ENCODE peak calls at places on chromosomes 6 and 20, in eight cellular contexts. D is substantia nigra; Q is mammary epithelial cell; H is CD8-positive, alpha-beta T cell; N is effector memory CD4-positive, alpha-beta T cell; F is heart right ventricle; G is pancreas; L is H9. V is an unnamed sample.

GRCh38 chr6:168158280-168158979 is 79.4 kb upstream of the FRMD1 start:
- DNase-seq in F (no peak), G (no peak), N (no peak), Q (no peak), H (no peak), D (no peak), L (peak), V (no peak)

GRCh38 chr6:88548891-88549505 is 382.9 kb upstream of the CNR1 start:
- DNase-seq in H (no peak), G (no peak), Q (no peak), N (no peak), L (no peak), D (no peak), F (no peak), V (no peak)

GRCh38 chr6:147564556-147564955 is 56.1 kb downstream of the SAMD5 start:
- DNase-seq in H (no peak), L (no peak), G (no peak), D (no peak), F (no peak), N (no peak), Q (no peak), V (no peak)

GRCh38 chr6:31401403-31401802 is 2.0 kb upstream of the MICA start:
- DNase-seq in G (no peak), L (no peak), Q (peak), H (no peak), F (no peak), N (no peak), D (no peak), V (no peak)

GRCh38 chr6:53107091-53107490 is 41.5 kb downstream of the GCM1 start:
- DNase-seq in D (no peak), N (no peak), Q (peak), F (no peak), L (no peak), G (no peak), H (no peak), V (no peak)

GRCh38 chr6:48567016-48567415 is 456.0 kb upstream of the PTCHD4 start:
- DNase-seq in N (no peak), F (no peak), G (no peak), L (no peak), Q (peak), H (no peak), D (no peak), V (no peak)

GRCh38 chr20:25308083-25308491 is 60.2 kb downstream of the PYGB start:
- DNase-seq in F (no peak), G (peak), D (no peak), N (no peak), Q (no peak), H (no peak), L (no peak), V (no peak)

GRCh38 chr6:118485601-118486550 is 62.2 kb upstream of the PLN start:
- DNase-seq in L (no peak), D (no peak), G (no peak), N (no peak), Q (no peak), F (no peak), H (no peak), V (peak)

GRCh38 chr6:27601668-27602254 is 128.9 kb upstream of the ZNF184 start:
- DNase-seq in D (no peak), L (peak), H (no peak), Q (no peak), G (no peak), N (no peak), F (no peak), V (no peak)

GRCh38 chr6:74579794-74580193 is 626.1 kb downstream of the COL12A1 start:
- DNase-seq in D (no peak), Q (no peak), H (no peak), G (no peak), F (no peak), N (no peak), L (no peak), V (no peak)

GRCh38 chr6:45479834-45480696 is 102.3 kb upstream of the SUPT3H start:
- DNase-seq in N (no peak), G (no peak), L (no peak), H (no peak), D (no peak), Q (peak), F (no peak), V (no peak)

GRCh38 chr6:84667252-84668213 is 96.9 kb downstream of the TBX18 start:
- DNase-seq in Q (no peak), H (no peak), N (no peak), D (no peak), L (no peak), G (no peak), F (no peak), V (no peak)

GRCh38 chr6:16201706-16202105 is 36.7 kb upstream of the GMPR start:
- DNase-seq in G (no peak), D (no peak), H (no peak), N (no peak), Q (no peak), F (no peak), L (no peak), V (no peak)

GRCh38 chr20:46078954-46079353 is 10.8 kb downstream of the NCOA5 start:
- DNase-seq in Q (no peak), G (no peak), H (no peak), F (no peak), N (no peak), L (no peak), D (no peak), V (no peak)

GRCh38 chr6:105747823-105748405 is 338.2 kb upstream of the PRDM1 start:
- DNase-seq in H (no peak), L (no peak), G (no peak), F (no peak), D (no peak), Q (no peak), N (no peak), V (no peak)

GRCh38 chr6:157346371-157346770 is 23.1 kb upstream of the TMEM242 start:
- DNase-seq in N (no peak), F (no peak), H (no peak), L (no peak), G (no peak), D (no peak), Q (no peak), V (no peak)

GRCh38 chr6:122609881-122610689 is at the start of gene PKIB:
- DNase-seq in N (no peak), D (peak), H (peak), L (peak), G (peak), Q (peak), F (peak), V (peak)

GRCh38 chr6:140773276-140773675 is 1359.4 kb upstream of the GJE1 start:
- DNase-seq in F (no peak), G (no peak), D (no peak), Q (no peak), N (no peak), H (no peak), L (no peak), V (no peak)

GRCh38 chr6:43146228-43146627 is 24.8 kb upstream of the SRF start:
- DNase-seq in N (no peak), G (no peak), Q (no peak), F (no peak), H (no peak), L (no peak), D (no peak), V (no peak)

GRCh38 chr20:33373735-33374605 is 27.3 kb downstream of the CDK5RAP1 start:
- DNase-seq in H (no peak), L (no peak), G (no peak), N (no peak), D (no peak), Q (peak), F (no peak), V (no peak)

GRCh38 chr6:43093361-43094289 is 17.5 kb downstream of the PTK7 start:
- DNase-seq in F (peak), H (no peak), N (no peak), G (no peak), L (peak), Q (peak), D (no peak), V (no peak)

GRCh38 chr20:58235010-58235409 is 6.6 kb upstream of the ANKRD60 start:
- DNase-seq in L (no peak), F (no peak), Q (no peak), D (no peak), N (no peak), G (no peak), H (no peak), V (no peak)

GRCh38 chr20:58236612-58237317 is 8.3 kb upstream of the ANKRD60 start:
- DNase-seq in N (peak), G (peak), Q (peak), D (peak), F (peak), L (peak), H (peak), V (peak)

GRCh38 chr20:58238490-58238889 is 10.0 kb upstream of the ANKRD60 start:
- DNase-seq in F (no peak), Q (no peak), G (no peak), D (no peak), H (no peak), L (no peak), N (no peak), V (no peak)

GRCh38 chr20:58239216-58239615 is 10.8 kb upstream of the ANKRD60 start:
- DNase-seq in G (no peak), H (no peak), F (no peak), L (no peak), D (no peak), Q (no peak), N (no peak), V (no peak)

GRCh38 chr20:58237318-58238182 is 9.1 kb upstream of the ANKRD60 start:
- DNase-seq in N (no peak), D (no peak), F (no peak), Q (no peak), L (no peak), H (no peak), G (no peak), V (no peak)
- H3K27ac ChIP-seq in N (peak), D (no peak), F (no peak), Q (peak), L (no peak), H (peak), G (no peak), V (no peak)

GRCh38 chr20:57829336-57829735 is 119.5 kb upstream of the PMEPA1 start:
- DNase-seq in N (no peak), F (no peak), D (no peak), H (no peak), L (no peak), G (no peak), Q (no peak), V (no peak)
- H3K27ac ChIP-seq in N (no peak), F (no peak), D (no peak), H (no peak), L (no peak), G (no peak), Q (no peak), V (no peak)

GRCh38 chr6:170289108-170289931 is 1.6 kb downstream of the DLL1 start:
- DNase-seq in Q (peak), G (peak), H (no peak), F (no peak), D (no peak), N (no peak), L (no peak), V (no peak)
- H3K27ac ChIP-seq in Q (peak), G (no peak), H (peak), F (peak), D (peak), N (no peak), L (no peak), V (peak)

DNA sequence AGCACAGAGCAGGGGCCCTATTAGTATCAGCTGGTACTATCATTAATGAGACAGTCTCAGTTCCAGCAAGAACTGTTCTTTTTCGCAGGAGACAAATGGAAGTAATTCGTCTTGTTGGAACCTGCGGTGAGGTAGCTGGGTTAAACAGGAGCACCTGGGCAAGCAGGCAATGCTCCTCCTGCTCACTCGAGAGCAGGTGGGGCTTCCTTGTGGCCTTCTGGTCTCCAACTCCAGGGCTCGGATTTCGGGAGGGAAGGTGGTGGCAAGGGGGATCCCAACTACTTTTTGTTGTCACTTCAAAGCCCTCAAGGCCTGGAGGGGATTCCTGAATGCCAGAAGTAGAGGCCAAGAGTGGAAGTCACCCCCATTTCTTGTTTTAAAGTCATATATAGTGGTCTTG is 1.3 kb upstream of the SPEF1 start:
- DNase-seq in Q (no peak), L (no peak), D (no peak), F (no peak), H (no peak), G (peak), N (no peak), V (no peak)
- H3K27ac ChIP-seq in Q (no peak), L (no peak), D (no peak), F (no peak), H (no peak), G (no peak), N (no peak), V (peak)

V was measured in dorsolateral prefrontal cortex.